ENCODE peak calls at places on chromosomes 6 and 20, in seven cellular contexts. O is left lung, K is Karpas-422, C is IMR-90, R is esophagus squamous epithelium, I is SJCRH30, W is aorta. Q is an unnamed sample.

GRCh38 chr20:43949741-43950618 is 35.3 kb downstream of the TOX2 start:
- DNase-seq in I (peak), K (peak), C (no peak), O (no peak), W (peak), R (peak), Q (no peak)

GRCh38 chr6:692858-693736 is at the start of gene EXOC2:
- DNase-seq in I (peak), R (peak), K (peak), C (peak), W (peak), O (peak), Q (peak)

GRCh38 chr6:157063176-157063934 is 260.0 kb downstream of the TMEM242 start:
- DNase-seq in R (no peak), C (no peak), I (no peak), O (no peak), W (no peak), K (no peak), Q (no peak)

GRCh38 chr6:85298553-85298952 is 151.3 kb upstream of the NT5E start:
- DNase-seq in W (no peak), I (no peak), O (no peak), K (no peak), R (no peak), C (no peak), Q (no peak)

GRCh38 chr6:67679566-67680296 is 955.4 kb upstream of the ADGRB3 start:
- DNase-seq in I (no peak), O (no peak), C (no peak), W (no peak), K (no peak), R (no peak), Q (no peak)

GRCh38 chr6:3697609-3698008 is 53.9 kb downstream of the PXDC1 start:
- DNase-seq in W (no peak), I (no peak), O (no peak), C (peak), K (no peak), R (no peak), Q (no peak)

GRCh38 chr6:53335224-53335994 is 13.3 kb downstream of the ELOVL5 start:
- DNase-seq in K (peak), C (no peak), I (no peak), W (no peak), R (peak), O (no peak), Q (no peak)

GRCh38 chr6:158237656-158238055 is 69.5 kb downstream of the GTF2H5 start:
- DNase-seq in C (no peak), W (no peak), K (no peak), O (no peak), I (no peak), R (no peak), Q (no peak)

GRCh38 chr6:100678027-100678426 is 203.1 kb downstream of the ASCC3 start:
- DNase-seq in K (peak), I (no peak), O (no peak), C (peak), W (no peak), R (no peak), Q (no peak)

GRCh38 chr6:38136547-38136946 is 317.0 kb downstream of the ZFAND3 start:
- DNase-seq in W (no peak), R (no peak), K (no peak), C (peak), I (no peak), O (no peak), Q (no peak)

GRCh38 chr6:13486679-13487121 is 700 bp downstream of the GFOD1 start:
- DNase-seq in K (peak), W (peak), R (peak), O (peak), I (peak), C (peak), Q (peak)

GRCh38 chr6:113825776-113826175 is 31.4 kb upstream of the MARCKS start:
- DNase-seq in C (peak), O (peak), R (no peak), K (no peak), I (peak), W (peak), Q (peak)

GRCh38 chr6:109010703-109011102 is 83.9 kb downstream of the SESN1 start:
- DNase-seq in C (no peak), I (no peak), R (no peak), K (no peak), W (no peak), O (no peak), Q (no peak)

GRCh38 chr6:67345946-67346345 is 1289.1 kb upstream of the ADGRB3 start:
- DNase-seq in C (no peak), O (no peak), R (no peak), K (no peak), I (no peak), W (no peak), Q (no peak)

GRCh38 chr6:71983131-71983530 is 96.8 kb downstream of the RIMS1 start:
- DNase-seq in O (no peak), W (no peak), R (no peak), K (no peak), C (no peak), I (no peak), Q (no peak)

GRCh38 chr6:40346241-40346640 is 240.9 kb downstream of the LRFN2 start:
- DNase-seq in W (no peak), R (no peak), K (no peak), C (no peak), O (no peak), I (no peak), Q (no peak)

GRCh38 chr6:52496609-52497008 is 76.5 kb downstream of the EFHC1 start:
- DNase-seq in W (no peak), R (no peak), O (no peak), K (no peak), I (no peak), C (no peak), Q (no peak)

GRCh38 chr20:60901831-60902230 is 350.2 kb upstream of the CDH4 start:
- DNase-seq in C (no peak), K (no peak), I (no peak), W (no peak), R (no peak), O (no peak), Q (no peak)

GRCh38 chr6:137353842-137354397 is 134.7 kb upstream of the IFNGR1 start:
- DNase-seq in K (no peak), W (no peak), C (no peak), I (no peak), O (no peak), R (no peak), Q (no peak)

GRCh38 chr6:73152556-73152955 is 72.7 kb downstream of the KHDC1L start:
- DNase-seq in C (no peak), O (no peak), I (no peak), W (no peak), K (no peak), R (no peak), Q (no peak)

GRCh38 chr6:167165887-167166471 is 8.2 kb upstream of the GPR31 start:
- DNase-seq in I (no peak), O (no peak), R (no peak), K (no peak), W (no peak), C (no peak), Q (no peak)

GRCh38 chr6:30591008-30591407 is 19.8 kb downstream of the ABCF1 start:
- DNase-seq in K (no peak), O (peak), W (no peak), C (peak), I (peak), R (no peak), Q (no peak)

GRCh38 chr20:22652685-22653568 is 68.6 kb upstream of the FOXA2 start:
- DNase-seq in K (no peak), R (no peak), C (no peak), O (no peak), W (no peak), I (peak), Q (no peak)

GRCh38 chr20:59776059-59776603 is 157.3 kb downstream of the SYCP2 start:
- DNase-seq in I (no peak), C (no peak), R (no peak), K (no peak), O (no peak), W (no peak), Q (no peak)

GRCh38 chr20:47205577-47206123 is 150.8 kb downstream of the ZMYND8 start:
- DNase-seq in I (peak), K (peak), C (peak), W (peak), R (no peak), O (peak), Q (peak)

GRCh38 chr6:79373880-79374279 is 139.4 kb upstream of the HMGN3 start:
- DNase-seq in I (peak), R (no peak), O (no peak), K (no peak), W (no peak), C (no peak), Q (no peak)

GRCh38 chr6:111482236-111482958 is 621 bp downstream of the REV3L start:
- DNase-seq in O (peak), W (peak), C (peak), K (peak), R (no peak), I (peak), Q (peak)

GRCh38 chr6:116840091-116840490 is 11.2 kb upstream of the GPRC6A start:
- DNase-seq in O (no peak), C (peak), I (no peak), W (no peak), R (no peak), K (no peak), Q (no peak)

GRCh38 chr6:3825331-3825831 is 23.8 kb upstream of the FAM50B start:
- DNase-seq in W (peak), K (no peak), R (no peak), I (peak), O (peak), C (peak), Q (peak)

GRCh38 chr6:74415056-74415455 is 719.1 kb downstream of the CD109 start:
- DNase-seq in W (no peak), O (no peak), R (no peak), C (no peak), I (no peak), K (no peak), Q (no peak)

GRCh38 chr6:108945686-108946158 is 97.5 kb downstream of the ARMC2 start:
- DNase-seq in W (peak), I (no peak), C (no peak), O (peak), R (no peak), K (no peak), Q (peak)

GRCh38 chr20:35503841-35504460 is 25.5 kb downstream of the C20orf173 start:
- DNase-seq in C (no peak), W (no peak), K (no peak), R (no peak), O (no peak), I (peak), Q (peak)

GRCh38 chr6:72733045-72733444 is 111.2 kb downstream of the KCNQ5 start:
- DNase-seq in W (no peak), K (no peak), R (no peak), O (no peak), I (no peak), C (no peak), Q (no peak)

GRCh38 chr20:31987744-31988143 is 19.8 kb downstream of the XKR7 start:
- DNase-seq in C (no peak), K (no peak), O (no peak), W (no peak), I (no peak), R (no peak), Q (no peak)

GRCh38 chr20:25402583-25402982 is 4.9 kb upstream of the GINS1 start:
- DNase-seq in W (no peak), O (no peak), I (peak), K (no peak), R (no peak), C (no peak), Q (no peak)

GRCh38 chr20:25407311-25408169 is at the start of gene GINS1:
- DNase-seq in R (peak), C (peak), K (peak), I (peak), W (peak), O (peak), Q (peak)

GRCh38 chr20:25408890-25409289 is 1.4 kb downstream of the GINS1 start:
- DNase-seq in I (no peak), C (no peak), O (no peak), K (no peak), R (no peak), W (no peak), Q (no peak)

GRCh38 chr20:25408170-25408547 is 686 bp downstream of the GINS1 start:
- DNase-seq in C (no peak), O (no peak), I (no peak), W (no peak), R (no peak), K (peak), Q (no peak)
- H3K27ac ChIP-seq in C (no peak), O (no peak), I (peak), W (no peak), R (peak), K (peak), Q (no peak)

GRCh38 chr20:33187491-33187890 is 19.5 kb downstream of the BPIFA2 start:
- DNase-seq in I (no peak), W (no peak), K (no peak), O (no peak), R (no peak), C (no peak), Q (no peak)

GRCh38 chr20:33191484-33191883 is 23.5 kb downstream of the BPIFA2 start:
- DNase-seq in W (no peak), K (no peak), O (no peak), C (no peak), R (no peak), I (no peak), Q (no peak)

GRCh38 chr20:33192912-33193501 is 24.1 kb upstream of the BPIFA3 start:
- DNase-seq in R (no peak), I (no peak), K (no peak), W (no peak), C (no peak), O (no peak), Q (no peak)

GRCh38 chr20:33191955-33192354 is 24.0 kb downstream of the BPIFA2 start:
- DNase-seq in C (no peak), I (no peak), K (no peak), W (no peak), R (no peak), O (no peak), Q (no peak)

DNA sequence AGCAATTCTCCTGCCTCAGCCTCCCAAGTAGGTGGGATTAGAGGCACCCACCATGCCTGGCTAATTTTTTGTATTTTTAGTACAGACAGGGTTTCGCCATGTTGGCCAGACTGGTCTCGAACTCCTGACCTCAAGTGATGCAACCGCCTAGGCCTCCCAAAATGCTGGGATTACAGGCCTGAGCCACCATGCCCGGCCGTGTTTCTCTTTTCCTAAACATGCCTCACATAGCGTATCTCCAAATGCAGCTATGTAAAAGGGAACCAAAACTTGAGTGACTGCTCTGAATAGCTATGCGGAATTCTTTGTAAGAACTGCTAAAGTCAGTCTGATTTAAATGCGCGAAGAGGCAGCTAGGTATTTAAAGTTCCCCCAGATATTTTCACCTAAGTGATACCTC is 20.5 kb downstream of the BPIFA2 start:
- DNase-seq in R (no peak), I (no peak), W (no peak), O (no peak), C (no peak), K (no peak), Q (no peak)
- H3K27ac ChIP-seq in R (no peak), I (no peak), W (no peak), O (no peak), C (no peak), K (no peak), Q (no peak)

GRCh38 chr6:90177544-90178293 is 118.9 kb downstream of the BACH2 start:
- DNase-seq in R (no peak), K (no peak), I (no peak), W (no peak), O (no peak), C (no peak), Q (no peak)
- H3K27ac ChIP-seq in R (no peak), K (no peak), I (peak), W (peak), O (no peak), C (peak), Q (peak)

DNA sequence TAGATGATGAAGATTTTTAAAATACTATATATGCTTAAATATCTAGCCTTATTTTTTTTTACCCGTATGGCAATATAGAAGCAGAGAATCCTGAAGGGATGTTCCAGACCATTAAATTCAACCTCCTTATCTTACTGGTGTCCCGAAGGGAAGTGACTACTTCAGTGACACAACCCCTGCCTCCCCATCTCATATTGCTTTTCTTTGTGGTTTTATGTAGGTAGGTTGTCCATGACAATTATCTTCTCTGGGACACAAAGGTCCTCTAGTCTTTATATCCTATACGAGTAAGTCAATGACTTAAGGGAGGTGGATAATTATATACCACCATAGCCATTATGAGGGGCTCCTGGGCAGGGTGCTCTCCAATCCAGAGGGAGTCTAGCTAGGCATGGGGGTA is 57.4 kb upstream of the EMILIN3 start:
- DNase-seq in I (no peak), O (no peak), K (no peak), R (no peak), W (no peak), C (no peak), Q (no peak)
- H3K27ac ChIP-seq in I (no peak), O (no peak), K (no peak), R (no peak), W (no peak), C (no peak), Q (no peak)

GRCh38 chr6:12383448-12383847 is 93.3 kb downstream of the EDN1 start:
- DNase-seq in I (no peak), W (no peak), R (no peak), C (no peak), K (no peak), O (no peak), Q (no peak)
- H3K27ac ChIP-seq in I (no peak), W (peak), R (no peak), C (no peak), K (no peak), O (no peak), Q (no peak)

GRCh38 chr20:34458631-34459030 is 57.6 kb upstream of the DYNLRB1 start:
- DNase-seq in I (no peak), C (peak), R (no peak), K (no peak), W (no peak), O (no peak), Q (no peak)
- H3K27ac ChIP-seq in I (no peak), C (peak), R (no peak), K (no peak), W (peak), O (no peak), Q (no peak)

GRCh38 chr6:15661815-15662245 is 998 bp downstream of the DTNBP1 start:
- DNase-seq in O (no peak), R (no peak), K (no peak), W (no peak), C (no peak), I (no peak), Q (no peak)

GRCh38 chr6:15659181-15659580 is 3.6 kb downstream of the DTNBP1 start:
- DNase-seq in I (no peak), R (no peak), C (no peak), W (no peak), K (no peak), O (no peak), Q (no peak)

GRCh38 chr6:15665237-15665636 is 2.4 kb upstream of the DTNBP1 start:
- DNase-seq in R (no peak), K (no peak), W (no peak), O (no peak), C (no peak), I (no peak), Q (no peak)

GRCh38 chr6:15663057-15663638 is 320 bp upstream of the DTNBP1 start:
- DNase-seq in W (no peak), O (no peak), I (no peak), R (no peak), C (peak), K (peak), Q (no peak)

DNA sequence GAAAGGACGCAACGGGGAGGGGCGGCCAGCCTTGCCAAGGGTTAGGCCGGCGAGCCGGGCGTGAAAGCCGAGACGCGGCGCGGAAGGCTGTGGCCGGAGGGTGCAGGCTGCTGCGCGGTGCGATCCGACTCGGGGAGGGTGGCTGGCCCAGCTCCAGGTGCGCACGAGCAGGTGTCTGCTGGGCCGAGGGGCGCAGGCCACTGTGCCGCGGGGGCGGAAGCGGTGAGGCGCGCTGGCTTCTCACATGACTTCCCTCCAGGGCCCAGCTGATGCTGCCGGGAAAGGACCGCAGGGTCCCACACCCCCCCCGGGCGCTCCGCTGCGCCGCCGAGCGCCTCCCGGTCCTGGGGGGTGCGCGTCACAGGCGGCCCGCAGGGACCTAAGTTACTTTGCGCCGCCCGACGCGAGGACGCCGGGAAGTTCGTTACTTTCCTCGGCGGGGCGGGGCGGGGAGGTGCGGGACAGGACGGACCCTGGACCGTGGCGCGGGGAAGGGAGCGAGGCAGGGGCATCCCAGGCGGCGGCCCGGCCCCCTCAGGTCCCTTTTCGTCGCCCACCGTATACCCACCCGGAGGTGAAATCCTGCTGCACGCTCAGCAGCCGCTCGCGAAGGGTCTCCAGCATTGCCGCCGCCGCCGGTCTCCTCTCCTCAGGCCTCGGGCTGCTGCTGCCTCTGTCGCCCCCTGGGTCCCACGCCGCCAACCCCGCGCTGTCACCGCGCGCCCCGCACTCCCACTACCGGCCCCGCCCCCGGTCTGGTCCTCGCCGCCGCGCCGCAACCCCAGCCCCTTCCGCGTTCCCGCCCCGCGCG is at the start of gene DTNBP1:
- DNase-seq in C (peak), K (peak), O (peak), I (peak), R (peak), W (peak), Q (peak)
- H3K27ac ChIP-seq in C (peak), K (peak), O (peak), I (peak), R (peak), W (peak), Q (peak)